ENCODE peak calls at places on chromosome 18, in six cellular contexts. P is NCI-H1092 treated with DMSO at 0.1 percent for 48 hours, J is neuronal stem cell, Q is HuH-7, W is AG20443, Y is C1 segment of cervical spinal cord. A is an unnamed sample.

GRCh38 chr18:21599585-21600525 is 649 bp downstream of the ESCO1 start:
- DNase-seq in Q (peak), W (peak), P (peak), Y (peak), J (no peak), A (peak)

GRCh38 chr18:46148810-46149209 is 44.6 kb downstream of the HAUS1 start:
- DNase-seq in W (peak), J (peak), Y (no peak), Q (peak), P (peak), A (peak)

GRCh38 chr18:78764544-78764943 is 215.1 kb upstream of the SALL3 start:
- DNase-seq in Q (no peak), P (no peak), J (no peak), Y (no peak), W (no peak), A (no peak)

GRCh38 chr18:62555135-62555534 is 32.3 kb downstream of the ZCCHC2 start:
- DNase-seq in J (no peak), Q (no peak), Y (no peak), W (no peak), P (no peak), A (peak)

GRCh38 chr18:1018211-1018651 is 113.6 kb downstream of the ADCYAP1 start:
- DNase-seq in P (peak), Q (no peak), Y (no peak), W (peak), J (no peak), A (no peak)

GRCh38 chr18:63285332-63285731 is 34.2 kb downstream of the BCL2 start:
- DNase-seq in Y (no peak), P (no peak), J (no peak), Q (no peak), W (no peak), A (no peak)

GRCh38 chr18:2969695-2970094 is 43.2 kb downstream of the LPIN2 start:
- DNase-seq in J (no peak), W (no peak), Q (no peak), Y (no peak), P (no peak), A (no peak)

GRCh38 chr18:21826641-21827302 is 86.2 kb downstream of the MIB1 start:
- DNase-seq in Q (no peak), W (no peak), P (no peak), Y (no peak), J (no peak), A (no peak)

GRCh38 chr18:76441002-76441667 is 53.9 kb downstream of the ZNF516 start:
- DNase-seq in P (no peak), W (no peak), Q (no peak), Y (no peak), J (no peak), A (no peak)

GRCh38 chr18:43847164-43848091 is 570.1 kb upstream of the SYT4 start:
- DNase-seq in W (peak), Y (no peak), P (no peak), Q (no peak), J (no peak), A (no peak)

GRCh38 chr18:79923896-79924585 is 27.4 kb downstream of the SLC66A2 start:
- DNase-seq in Q (no peak), W (no peak), J (no peak), P (no peak), Y (no peak), A (no peak)

GRCh38 chr18:7856733-7857132 is 289.6 kb downstream of the PTPRM start:
- DNase-seq in Q (no peak), J (no peak), W (no peak), Y (no peak), P (no peak), A (no peak)

GRCh38 chr18:78783564-78783960 is 196.1 kb upstream of the SALL3 start:
- DNase-seq in Y (no peak), J (no peak), Q (no peak), P (no peak), W (no peak), A (no peak)

GRCh38 chr18:79789901-79790885 is 7.5 kb upstream of the KCNG2 start:
- DNase-seq in W (no peak), J (no peak), Y (no peak), Q (no peak), P (peak), A (no peak)

GRCh38 chr18:26073742-26074141 is 16.7 kb downstream of the SS18 start:
- DNase-seq in Q (no peak), J (no peak), Y (no peak), P (no peak), W (no peak), A (no peak)

GRCh38 chr18:51275712-51276473 is 78.4 kb upstream of the MEX3C start:
- DNase-seq in Q (no peak), J (no peak), Y (no peak), P (no peak), W (peak), A (peak)

GRCh38 chr18:40375811-40376210 is 1579.2 kb upstream of the PIK3C3 start:
- DNase-seq in Q (no peak), P (no peak), W (no peak), Y (no peak), J (no peak), A (no peak)

GRCh38 chr18:70650878-70651277 is 362.0 kb downstream of the SOCS6 start:
- DNase-seq in W (no peak), J (no peak), P (no peak), Y (no peak), Q (no peak), A (no peak)

GRCh38 chr18:58505181-58505580 is 123.7 kb downstream of the ALPK2 start:
- DNase-seq in J (no peak), W (no peak), P (no peak), Y (no peak), Q (no peak), A (no peak)

GRCh38 chr18:13354414-13354813 is 135.9 kb downstream of the LDLRAD4 start:
- DNase-seq in Y (no peak), Q (no peak), W (no peak), J (no peak), P (no peak), A (no peak)

GRCh38 chr18:37669991-37670534 is 104.5 kb upstream of the CELF4 start:
- DNase-seq in J (no peak), Q (no peak), P (peak), Y (no peak), W (no peak), A (no peak)